ENCODE peak calls at places on chromosomes 5 and 9, in nine cellular contexts. One of them, this sample, is unnamed. For H3K9me3, the result is how much of the 10 kb centered on the place peaks cover.

GRCh38 chr5:19855031-19855430 is 133.0 kb downstream of the CDH18 start:
- DNase-seq in heart right ventricle: no peak
- DNase-seq in PC-3: peak
- DNase-seq in stomach: no peak
- DNase-seq in ascending aorta: no peak
- DNase-seq in mammary epithelial cell: peak
- DNase-seq in CD4-positive, alpha-beta memory T cell: no peak
- DNase-seq in suprapubic skin: no peak
- DNase-seq in A549: no peak
- DNase-seq in this sample: no peak

GRCh38 chr5:119396265-119396664 is 40.4 kb downstream of the TNFAIP8 start:
- DNase-seq in heart right ventricle: no peak
- DNase-seq in PC-3: no peak
- DNase-seq in stomach: no peak
- DNase-seq in ascending aorta: no peak
- DNase-seq in mammary epithelial cell: no peak
- DNase-seq in CD4-positive, alpha-beta memory T cell: no peak
- DNase-seq in suprapubic skin: no peak
- DNase-seq in A549: no peak
- DNase-seq in this sample: no peak

GRCh38 chr5:142040285-142040684 is 27.5 kb upstream of the GNPDA1 start:
- DNase-seq in heart right ventricle: no peak
- DNase-seq in PC-3: no peak
- DNase-seq in stomach: no peak
- DNase-seq in ascending aorta: no peak
- DNase-seq in mammary epithelial cell: no peak
- DNase-seq in CD4-positive, alpha-beta memory T cell: no peak
- DNase-seq in suprapubic skin: no peak
- DNase-seq in A549: no peak
- DNase-seq in this sample: no peak

GRCh38 chr5:68071731-68072130 is 143.8 kb upstream of the PIK3R1 start:
- DNase-seq in heart right ventricle: no peak
- DNase-seq in PC-3: peak
- DNase-seq in stomach: no peak
- DNase-seq in ascending aorta: no peak
- DNase-seq in mammary epithelial cell: no peak
- DNase-seq in CD4-positive, alpha-beta memory T cell: no peak
- DNase-seq in suprapubic skin: no peak
- DNase-seq in A549: no peak
- DNase-seq in this sample: no peak

GRCh38 chr5:179113945-179114641 is 53.9 kb downstream of the ZNF354C start:
- DNase-seq in heart right ventricle: no peak
- DNase-seq in PC-3: no peak
- DNase-seq in stomach: peak
- DNase-seq in ascending aorta: no peak
- DNase-seq in mammary epithelial cell: no peak
- DNase-seq in CD4-positive, alpha-beta memory T cell: no peak
- DNase-seq in suprapubic skin: peak
- DNase-seq in A549: no peak
- DNase-seq in this sample: no peak

GRCh38 chr5:133132717-133133116 is 80.9 kb downstream of the HSPA4 start:
- DNase-seq in heart right ventricle: no peak
- DNase-seq in PC-3: no peak
- DNase-seq in stomach: no peak
- DNase-seq in ascending aorta: no peak
- DNase-seq in mammary epithelial cell: no peak
- DNase-seq in CD4-positive, alpha-beta memory T cell: no peak
- DNase-seq in suprapubic skin: no peak
- DNase-seq in A549: no peak
- DNase-seq in this sample: no peak

GRCh38 chr9:32490601-32491000 is 35.4 kb downstream of the RIGI start:
- DNase-seq in heart right ventricle: no peak
- DNase-seq in PC-3: no peak
- DNase-seq in stomach: no peak
- DNase-seq in ascending aorta: no peak
- DNase-seq in mammary epithelial cell: no peak
- DNase-seq in CD4-positive, alpha-beta memory T cell: no peak
- DNase-seq in suprapubic skin: no peak
- DNase-seq in A549: no peak
- DNase-seq in this sample: no peak

GRCh38 chr5:67215592-67216471 is 19.2 kb upstream of the CD180 start:
- DNase-seq in heart right ventricle: peak
- DNase-seq in PC-3: no peak
- DNase-seq in stomach: peak
- DNase-seq in ascending aorta: peak
- DNase-seq in mammary epithelial cell: no peak
- DNase-seq in CD4-positive, alpha-beta memory T cell: peak
- DNase-seq in suprapubic skin: peak
- DNase-seq in A549: no peak
- DNase-seq in this sample: peak

GRCh38 chr9:123620258-123620657 is 264.3 kb downstream of the CRB2 start:
- DNase-seq in heart right ventricle: no peak
- DNase-seq in PC-3: no peak
- DNase-seq in stomach: no peak
- DNase-seq in ascending aorta: no peak
- DNase-seq in mammary epithelial cell: no peak
- DNase-seq in CD4-positive, alpha-beta memory T cell: no peak
- DNase-seq in suprapubic skin: no peak
- DNase-seq in A549: peak
- DNase-seq in this sample: no peak

GRCh38 chr9:92044945-92045344 is 70.3 kb downstream of the SPTLC1 start:
- DNase-seq in heart right ventricle: no peak
- DNase-seq in PC-3: no peak
- DNase-seq in stomach: no peak
- DNase-seq in ascending aorta: no peak
- DNase-seq in mammary epithelial cell: no peak
- DNase-seq in CD4-positive, alpha-beta memory T cell: no peak
- DNase-seq in suprapubic skin: no peak
- DNase-seq in A549: no peak
- DNase-seq in this sample: no peak

GRCh38 chr9:92047500-92047899 is 67.7 kb downstream of the SPTLC1 start:
- DNase-seq in heart right ventricle: no peak
- DNase-seq in PC-3: no peak
- DNase-seq in stomach: no peak
- DNase-seq in ascending aorta: no peak
- DNase-seq in mammary epithelial cell: no peak
- DNase-seq in CD4-positive, alpha-beta memory T cell: no peak
- DNase-seq in suprapubic skin: no peak
- DNase-seq in A549: no peak
- DNase-seq in this sample: no peak

GRCh38 chr9:92046676-92047075 is 68.5 kb downstream of the SPTLC1 start:
- DNase-seq in heart right ventricle: no peak
- DNase-seq in PC-3: no peak
- DNase-seq in stomach: no peak
- DNase-seq in ascending aorta: no peak
- DNase-seq in mammary epithelial cell: no peak
- DNase-seq in CD4-positive, alpha-beta memory T cell: no peak
- DNase-seq in suprapubic skin: no peak
- DNase-seq in A549: no peak
- DNase-seq in this sample: no peak

GRCh38 chr9:92048924-92049625 is 66.1 kb downstream of the SPTLC1 start:
- DNase-seq in heart right ventricle: no peak
- DNase-seq in PC-3: no peak
- DNase-seq in stomach: no peak
- DNase-seq in ascending aorta: no peak
- DNase-seq in mammary epithelial cell: no peak
- DNase-seq in CD4-positive, alpha-beta memory T cell: no peak
- DNase-seq in suprapubic skin: no peak
- DNase-seq in A549: no peak
- DNase-seq in this sample: no peak
- H3K27ac ChIP-seq in heart right ventricle: no peak
- H3K27ac ChIP-seq in PC-3: no peak
- H3K27ac ChIP-seq in stomach: no peak
- H3K27ac ChIP-seq in ascending aorta: no peak
- H3K27ac ChIP-seq in mammary epithelial cell: no peak
- H3K27ac ChIP-seq in CD4-positive, alpha-beta memory T cell: no peak
- H3K27ac ChIP-seq in suprapubic skin: no peak
- H3K27ac ChIP-seq in A549: no peak
- H3K27ac ChIP-seq in this sample: no peak

GRCh38 chr5:127981498-127981897 is 102.1 kb upstream of the SLC12A2 start:
- DNase-seq in heart right ventricle: no peak
- DNase-seq in PC-3: no peak
- DNase-seq in stomach: no peak
- DNase-seq in ascending aorta: no peak
- DNase-seq in mammary epithelial cell: no peak
- DNase-seq in CD4-positive, alpha-beta memory T cell: no peak
- DNase-seq in suprapubic skin: no peak
- DNase-seq in A549: no peak
- DNase-seq in this sample: no peak

GRCh38 chr5:127976991-127977717 is 106.4 kb upstream of the SLC12A2 start:
- DNase-seq in heart right ventricle: no peak
- DNase-seq in PC-3: no peak
- DNase-seq in stomach: no peak
- DNase-seq in ascending aorta: no peak
- DNase-seq in mammary epithelial cell: no peak
- DNase-seq in CD4-positive, alpha-beta memory T cell: no peak
- DNase-seq in suprapubic skin: no peak
- DNase-seq in A549: no peak
- DNase-seq in this sample: no peak

GRCh38 chr5:127978738-127979300 is 104.7 kb upstream of the SLC12A2 start:
- DNase-seq in heart right ventricle: no peak
- DNase-seq in PC-3: no peak
- DNase-seq in stomach: no peak
- DNase-seq in ascending aorta: no peak
- DNase-seq in mammary epithelial cell: no peak
- DNase-seq in CD4-positive, alpha-beta memory T cell: no peak
- DNase-seq in suprapubic skin: no peak
- DNase-seq in A549: no peak
- DNase-seq in this sample: no peak

GRCh38 chr5:127980843-127981242 is 102.7 kb upstream of the SLC12A2 start:
- DNase-seq in heart right ventricle: no peak
- DNase-seq in PC-3: peak
- DNase-seq in stomach: no peak
- DNase-seq in ascending aorta: no peak
- DNase-seq in mammary epithelial cell: no peak
- DNase-seq in CD4-positive, alpha-beta memory T cell: no peak
- DNase-seq in suprapubic skin: no peak
- DNase-seq in A549: no peak
- DNase-seq in this sample: no peak

GRCh38 chr5:127979475-127979874 is 104.1 kb upstream of the SLC12A2 start:
- DNase-seq in heart right ventricle: no peak
- DNase-seq in PC-3: no peak
- DNase-seq in stomach: no peak
- DNase-seq in ascending aorta: no peak
- DNase-seq in mammary epithelial cell: no peak
- DNase-seq in CD4-positive, alpha-beta memory T cell: no peak
- DNase-seq in suprapubic skin: no peak
- DNase-seq in A549: no peak
- DNase-seq in this sample: no peak
- H3K9me3 ChIP-seq in heart right ventricle: under half
- H3K9me3 ChIP-seq in PC-3: under half
- H3K9me3 ChIP-seq in stomach: under half
- H3K9me3 ChIP-seq in ascending aorta: under half
- H3K9me3 ChIP-seq in mammary epithelial cell: under half
- H3K9me3 ChIP-seq in CD4-positive, alpha-beta memory T cell: under half
- H3K9me3 ChIP-seq in suprapubic skin: under half
- H3K9me3 ChIP-seq in A549: under half
- H3K9me3 ChIP-seq in this sample: under half

GRCh38 chr5:72248352-72249032 is 71.5 kb downstream of the MRPS27 start:
- DNase-seq in heart right ventricle: no peak
- DNase-seq in PC-3: peak
- DNase-seq in stomach: no peak
- DNase-seq in ascending aorta: peak
- DNase-seq in mammary epithelial cell: peak
- DNase-seq in CD4-positive, alpha-beta memory T cell: no peak
- DNase-seq in suprapubic skin: no peak
- DNase-seq in A549: peak
- DNase-seq in this sample: peak
- H3K27ac ChIP-seq in heart right ventricle: peak
- H3K27ac ChIP-seq in PC-3: peak
- H3K27ac ChIP-seq in stomach: peak
- H3K27ac ChIP-seq in ascending aorta: peak
- H3K27ac ChIP-seq in mammary epithelial cell: no peak
- H3K27ac ChIP-seq in CD4-positive, alpha-beta memory T cell: no peak
- H3K27ac ChIP-seq in suprapubic skin: peak
- H3K27ac ChIP-seq in A549: peak
- H3K27ac ChIP-seq in this sample: no peak

GRCh38 chr9:126802343-126803059 is 2.3 kb upstream of the ZBTB43 start:
- DNase-seq in heart right ventricle: no peak
- DNase-seq in PC-3: peak
- DNase-seq in stomach: no peak
- DNase-seq in ascending aorta: no peak
- DNase-seq in mammary epithelial cell: peak
- DNase-seq in CD4-positive, alpha-beta memory T cell: no peak
- DNase-seq in suprapubic skin: no peak
- DNase-seq in A549: no peak
- DNase-seq in this sample: no peak
- H3K9me3 ChIP-seq in heart right ventricle: under half
- H3K9me3 ChIP-seq in PC-3: under half
- H3K9me3 ChIP-seq in stomach: under half
- H3K9me3 ChIP-seq in ascending aorta: under half
- H3K9me3 ChIP-seq in mammary epithelial cell: under half
- H3K9me3 ChIP-seq in CD4-positive, alpha-beta memory T cell: under half
- H3K9me3 ChIP-seq in suprapubic skin: under half
- H3K9me3 ChIP-seq in A549: under half
- H3K9me3 ChIP-seq in this sample: under half

GRCh38 chr5:96338624-96339023 is 94.4 kb downstream of the PCSK1 start:
- DNase-seq in heart right ventricle: no peak
- DNase-seq in PC-3: no peak
- DNase-seq in stomach: peak
- DNase-seq in ascending aorta: peak
- DNase-seq in mammary epithelial cell: no peak
- DNase-seq in CD4-positive, alpha-beta memory T cell: no peak
- DNase-seq in suprapubic skin: no peak
- DNase-seq in A549: no peak
- DNase-seq in this sample: peak
- H3K27ac ChIP-seq in heart right ventricle: peak
- H3K27ac ChIP-seq in PC-3: no peak
- H3K27ac ChIP-seq in stomach: peak
- H3K27ac ChIP-seq in ascending aorta: peak
- H3K27ac ChIP-seq in mammary epithelial cell: no peak
- H3K27ac ChIP-seq in CD4-positive, alpha-beta memory T cell: no peak
- H3K27ac ChIP-seq in suprapubic skin: peak
- H3K27ac ChIP-seq in A549: peak
- H3K27ac ChIP-seq in this sample: peak

DNA sequence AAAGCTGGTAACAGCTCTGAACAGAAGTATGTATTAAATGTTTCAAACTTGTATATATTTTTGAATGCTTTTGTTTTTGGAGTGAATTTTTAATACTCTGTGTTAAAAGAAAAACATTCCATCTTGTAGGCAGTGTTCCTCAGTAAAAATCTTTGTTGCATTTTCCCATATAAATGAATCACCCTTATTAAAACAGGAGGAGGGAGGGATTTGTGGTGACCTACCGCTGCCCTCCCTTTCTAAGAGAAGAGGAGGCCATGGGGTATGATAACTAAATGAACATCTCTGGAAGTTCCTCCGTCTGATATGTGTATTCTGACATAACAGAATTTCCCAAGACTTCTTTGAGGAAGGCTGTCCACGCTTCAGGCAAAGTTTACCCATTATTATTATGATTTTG is 53.4 kb downstream of the INIP start:
- DNase-seq in heart right ventricle: no peak
- DNase-seq in PC-3: peak
- DNase-seq in stomach: no peak
- DNase-seq in ascending aorta: no peak
- DNase-seq in mammary epithelial cell: no peak
- DNase-seq in CD4-positive, alpha-beta memory T cell: no peak
- DNase-seq in suprapubic skin: no peak
- DNase-seq in A549: no peak
- DNase-seq in this sample: no peak
- H3K9me3 ChIP-seq in heart right ventricle: under half
- H3K9me3 ChIP-seq in PC-3: under half
- H3K9me3 ChIP-seq in stomach: under half
- H3K9me3 ChIP-seq in ascending aorta: under half
- H3K9me3 ChIP-seq in mammary epithelial cell: under half
- H3K9me3 ChIP-seq in CD4-positive, alpha-beta memory T cell: under half
- H3K9me3 ChIP-seq in suprapubic skin: under half
- H3K9me3 ChIP-seq in A549: under half
- H3K9me3 ChIP-seq in this sample: under half

This sample was measured in psoas muscle.